ENCODE peak calls at places on chromosomes 2 and 18, in eight cellular contexts. B, X, S, I, Y, L, E and W are unnamed samples.

GRCh38 chr18:49639643-49640361 is 77.9 kb downstream of the LIPG start:
- DNase-seq in B (no peak), X (no peak), S (no peak), I (peak), Y (no peak), L (no peak), E (no peak), W (no peak)

GRCh38 chr2:12035956-12036639 is 289.7 kb downstream of the LPIN1 start:
- DNase-seq in B (no peak), X (no peak), S (no peak), I (no peak), Y (no peak), L (no peak), E (no peak), W (no peak)

GRCh38 chr2:34025196-34025595 is 426.1 kb upstream of the FAM98A start:
- DNase-seq in B (no peak), X (no peak), S (no peak), I (no peak), Y (no peak), L (no peak), E (no peak), W (no peak)

GRCh38 chr18:77528877-77529276 is 279.2 kb downstream of the GALR1 start:
- DNase-seq in B (no peak), X (no peak), S (no peak), I (no peak), Y (no peak), L (no peak), E (no peak), W (no peak)

GRCh38 chr18:23738575-23738974 is 49.3 kb downstream of the LAMA3 start:
- DNase-seq in B (no peak), X (no peak), S (no peak), I (no peak), Y (no peak), L (no peak), E (no peak), W (no peak)

GRCh38 chr2:157898591-157898996 is 22.5 kb upstream of the ACVR1 start:
- DNase-seq in B (peak), X (no peak), S (no peak), I (peak), Y (no peak), L (no peak), E (peak), W (peak)

GRCh38 chr2:169877406-169877805 is 50.2 kb downstream of the UBR3 start:
- DNase-seq in B (peak), X (no peak), S (no peak), I (peak), Y (no peak), L (no peak), E (no peak), W (no peak)

GRCh38 chr2:69549421-69549820 is 94.1 kb downstream of the AAK1 start:
- DNase-seq in B (peak), X (no peak), S (no peak), I (peak), Y (no peak), L (no peak), E (peak), W (no peak)

GRCh38 chr2:190947139-190947538 is 66.5 kb downstream of the GLS start:
- DNase-seq in B (no peak), X (no peak), S (no peak), I (peak), Y (no peak), L (no peak), E (peak), W (no peak)

GRCh38 chr2:240502059-240502429 is 55.7 kb downstream of the ANKMY1 start:
- DNase-seq in B (no peak), X (no peak), S (peak), I (no peak), Y (no peak), L (no peak), E (no peak), W (no peak)

GRCh38 chr18:7980136-7980535 is 413.0 kb downstream of the PTPRM start:
- DNase-seq in B (no peak), X (no peak), S (no peak), I (no peak), Y (no peak), L (no peak), E (no peak), W (no peak)

GRCh38 chr2:239267411-239267941 is 133.3 kb downstream of the HDAC4 start:
- DNase-seq in B (peak), X (no peak), S (peak), I (peak), Y (no peak), L (peak), E (peak), W (no peak)

GRCh38 chr18:3703732-3704176 is 253.8 kb downstream of the TGIF1 start:
- DNase-seq in B (peak), X (peak), S (peak), I (peak), Y (peak), L (peak), E (peak), W (no peak)

GRCh38 chr18:78902795-78903435 is 76.7 kb upstream of the SALL3 start:
- DNase-seq in B (no peak), X (no peak), S (no peak), I (no peak), Y (no peak), L (peak), E (no peak), W (no peak)

GRCh38 chr2:238700122-238700457 is 147.8 kb upstream of the TWIST2 start:
- DNase-seq in B (no peak), X (no peak), S (no peak), I (peak), Y (peak), L (peak), E (no peak), W (no peak)

GRCh38 chr18:44599409-44599808 is 81.3 kb upstream of the SETBP1 start:
- DNase-seq in B (no peak), X (no peak), S (peak), I (peak), Y (peak), L (no peak), E (no peak), W (no peak)

GRCh38 chr2:152200562-152201465 is 25.3 kb upstream of the STAM2 start:
- DNase-seq in B (peak), X (peak), S (peak), I (peak), Y (peak), L (peak), E (peak), W (peak)

GRCh38 chr2:163737563-163737962 is 1.8 kb upstream of the FIGN start:
- DNase-seq in B (no peak), X (no peak), S (no peak), I (no peak), Y (no peak), L (no peak), E (no peak), W (no peak)

DNA sequence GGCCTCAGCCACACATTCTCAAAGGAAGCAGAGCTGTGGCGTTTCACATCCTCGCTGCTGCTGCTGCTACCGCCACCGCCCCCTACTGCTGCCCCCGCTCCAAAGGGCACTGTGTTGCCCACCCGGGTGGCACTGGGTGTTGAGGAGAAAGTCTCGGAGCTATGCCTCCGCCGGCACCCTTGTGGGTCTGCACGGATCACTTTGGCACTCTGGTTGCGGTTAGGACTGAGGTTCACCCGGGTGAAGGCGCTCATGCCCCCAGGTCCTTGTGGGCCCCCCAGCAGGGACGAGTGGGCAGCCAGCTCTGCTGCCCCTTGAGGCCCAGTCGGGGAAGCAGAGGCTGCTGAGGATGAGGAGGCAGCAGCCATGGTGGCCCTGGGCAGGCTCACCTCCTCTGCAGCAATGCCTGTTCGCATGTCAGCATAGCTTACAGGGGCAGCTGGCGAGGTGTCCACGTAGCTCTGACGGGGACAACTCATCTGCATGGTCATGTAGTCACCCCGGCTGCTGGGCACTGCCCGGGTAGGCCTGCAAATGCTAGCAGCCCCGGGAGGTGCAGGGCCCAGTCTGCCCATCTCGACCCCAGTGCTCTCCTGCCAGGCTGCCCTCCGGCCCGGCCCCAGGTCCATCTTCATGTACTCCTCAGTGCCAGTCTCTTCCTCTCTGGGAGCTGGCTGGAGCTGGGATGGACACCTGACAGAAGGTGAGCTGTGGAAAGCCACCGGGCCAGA is 4.2 kb downstream of the IRS1 start:
- DNase-seq in B (peak), X (no peak), S (peak), I (peak), Y (no peak), L (peak), E (peak), W (no peak)
- TF ChIP-seq CTCF in B (peak), X (no peak), S (no peak), I (peak), Y (peak), L (no peak), E (no peak), W (no peak)

DNA sequence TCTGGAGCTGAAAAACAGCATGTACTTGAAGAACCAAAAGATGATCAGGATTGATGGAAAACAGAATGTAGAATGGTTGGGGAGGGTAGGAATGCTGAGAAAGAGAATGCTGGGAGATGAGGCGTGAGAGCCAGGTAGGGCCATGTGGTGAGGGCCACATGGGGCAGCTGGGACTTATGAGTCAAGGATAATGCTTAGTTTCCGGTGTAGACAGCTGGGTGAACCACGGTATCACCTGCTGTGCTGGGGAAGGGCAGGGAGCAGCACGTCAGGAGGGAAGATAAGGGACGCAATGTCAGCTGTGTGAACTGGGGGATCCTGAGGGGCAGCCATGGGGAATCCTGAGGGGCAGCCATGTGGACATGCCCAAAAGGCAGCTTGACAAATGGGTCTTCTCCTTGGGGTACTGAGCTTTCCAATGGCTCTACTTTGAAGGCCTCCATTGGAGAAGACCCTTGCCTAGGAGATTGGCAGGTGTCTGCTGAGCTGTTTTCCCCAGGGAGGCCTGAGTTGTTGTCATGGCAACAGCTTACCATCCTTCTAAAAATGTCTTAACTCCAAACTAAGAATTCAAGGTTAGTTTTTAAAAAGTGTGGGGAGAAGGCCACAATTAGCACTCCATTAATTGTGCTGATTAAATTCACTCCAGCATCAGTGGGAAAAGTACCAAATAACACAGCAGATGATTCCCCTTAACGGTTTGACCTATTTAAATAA is 51.1 kb downstream of the MTHFD2 start:
- DNase-seq in B (no peak), X (no peak), S (no peak), I (no peak), Y (no peak), L (no peak), E (no peak), W (no peak)
- TF ChIP-seq CTCF in B (no peak), X (no peak), S (no peak), I (peak), Y (no peak), L (no peak), E (no peak), W (no peak)

DNA sequence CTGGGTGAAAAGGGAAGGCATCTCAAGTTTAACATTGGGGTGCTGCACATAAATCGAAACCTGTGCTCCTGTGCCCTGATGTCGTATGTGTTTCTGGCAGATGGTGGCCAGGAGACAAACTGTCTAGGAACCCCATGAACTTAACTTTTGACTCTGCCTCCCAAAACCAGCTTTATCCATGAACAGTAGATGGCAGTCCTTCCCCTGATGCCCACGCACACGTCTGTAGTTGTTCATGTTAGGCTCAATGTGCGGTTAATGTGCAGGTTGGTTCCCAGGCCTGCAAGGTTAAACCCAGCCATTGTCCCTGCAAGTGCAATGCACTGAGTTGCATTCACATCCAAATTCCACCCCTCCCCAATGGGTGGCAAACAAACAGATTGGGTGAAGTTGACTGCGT is 44.1 kb upstream of the SIX3 start:
- DNase-seq in B (no peak), X (no peak), S (no peak), I (no peak), Y (no peak), L (no peak), E (no peak), W (no peak)
- TF ChIP-seq CTCF in B (no peak), X (peak), S (no peak), I (no peak), Y (no peak), L (no peak), E (no peak), W (peak)

DNA sequence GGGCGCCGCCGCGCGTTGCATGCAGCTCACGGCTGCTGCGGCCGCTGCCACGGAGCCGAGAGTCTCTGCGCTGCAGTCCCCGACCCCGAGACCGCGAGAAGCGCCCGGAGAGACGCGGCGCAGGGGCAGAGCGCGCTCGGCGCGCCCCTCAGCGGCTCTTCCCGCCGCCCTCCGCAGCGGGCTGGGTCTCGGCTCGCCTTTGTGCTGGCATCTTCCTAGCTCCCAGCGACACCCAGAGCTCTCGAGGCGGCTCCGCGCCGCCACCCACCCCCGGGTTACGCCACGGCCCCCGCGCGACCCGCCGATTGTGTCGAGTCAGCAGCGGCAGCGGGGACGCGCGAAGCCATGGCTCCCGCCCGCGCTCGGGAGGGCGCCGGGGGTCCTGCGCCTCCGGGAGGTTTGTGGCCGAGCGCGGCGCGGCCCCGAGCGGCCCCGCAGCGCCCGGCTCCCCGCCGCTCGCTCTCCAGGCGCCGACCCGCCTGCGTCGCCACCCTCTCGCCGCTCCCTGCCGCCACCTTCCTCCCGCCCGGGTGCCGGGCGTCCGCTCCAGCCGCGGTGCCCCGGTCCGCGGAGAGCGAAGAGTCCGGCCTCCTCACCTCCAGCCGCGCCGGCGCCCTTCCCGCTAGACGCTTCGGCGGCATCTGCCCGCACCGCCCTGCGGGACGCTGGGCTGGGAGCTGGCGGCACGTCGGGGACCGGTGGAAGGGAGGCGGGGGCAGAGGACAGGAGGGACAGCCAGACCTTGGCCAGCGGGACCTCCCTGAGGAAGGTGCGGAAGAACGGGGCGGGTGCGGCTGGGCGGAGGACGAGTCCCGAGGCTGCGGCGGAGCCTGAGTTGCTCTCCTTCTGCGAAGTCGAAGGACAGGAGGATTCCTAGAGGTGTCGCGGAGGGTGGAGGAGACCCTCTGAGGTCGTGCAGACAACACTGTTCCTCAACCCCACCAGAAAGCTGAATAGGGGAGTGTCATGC is 46.3 kb upstream of the CCDC150 start:
- DNase-seq in B (peak), X (peak), S (no peak), I (peak), Y (peak), L (peak), E (no peak), W (no peak)
- TF ChIP-seq CTCF in B (peak), X (no peak), S (no peak), I (no peak), Y (peak), L (no peak), E (no peak), W (no peak)